ENCODE peak calls at places on chromosomes 1 and 21, in ten cellular contexts. One of them, this sample, is unnamed.

GRCh38 chr1:82177190-82177589 is 376.5 kb downstream of the ADGRL2 start:
- DNase-seq in NCI-H345: no peak
- DNase-seq in iris pigment epithelial cell: peak
- DNase-seq in SJSA1: no peak
- DNase-seq in stimulated activated CD4-positive, alpha-beta T cell treated with anti-CD3 and anti-CD28 coated beads, Interleukin-4, amount 100 ng/mL, for 24 hours: no peak
- DNase-seq in amniotic stem cell: no peak
- DNase-seq in psoas muscle: no peak
- DNase-seq in spleen: no peak
- DNase-seq in brain pericyte: no peak
- DNase-seq in Ammon's horn: no peak
- DNase-seq in this sample: no peak

GRCh38 chr1:150477320-150477719 is 9.9 kb upstream of the TARS2 start:
- DNase-seq in amniotic stem cell: no peak
- DNase-seq in stimulated activated CD4-positive, alpha-beta T cell treated with anti-CD3 and anti-CD28 coated beads, Interleukin-4, amount 100 ng/mL, for 24 hours: no peak
- DNase-seq in iris pigment epithelial cell: peak
- DNase-seq in Ammon's horn: no peak
- DNase-seq in spleen: no peak
- DNase-seq in psoas muscle: peak
- DNase-seq in brain pericyte: no peak
- DNase-seq in SJSA1: no peak
- DNase-seq in NCI-H345: no peak
- DNase-seq in this sample: no peak

GRCh38 chr1:84164567-84165021 is 20.5 kb downstream of the PRKACB start:
- DNase-seq in NCI-H345: no peak
- DNase-seq in stimulated activated CD4-positive, alpha-beta T cell treated with anti-CD3 and anti-CD28 coated beads, Interleukin-4, amount 100 ng/mL, for 24 hours: no peak
- DNase-seq in spleen: no peak
- DNase-seq in amniotic stem cell: no peak
- DNase-seq in Ammon's horn: peak
- DNase-seq in brain pericyte: no peak
- DNase-seq in SJSA1: no peak
- DNase-seq in psoas muscle: no peak
- DNase-seq in iris pigment epithelial cell: no peak
- DNase-seq in this sample: peak

GRCh38 chr1:50724626-50725286 is 235.3 kb downstream of the FAF1 start:
- DNase-seq in amniotic stem cell: no peak
- DNase-seq in iris pigment epithelial cell: peak
- DNase-seq in psoas muscle: no peak
- DNase-seq in NCI-H345: no peak
- DNase-seq in Ammon's horn: peak
- DNase-seq in brain pericyte: no peak
- DNase-seq in SJSA1: no peak
- DNase-seq in stimulated activated CD4-positive, alpha-beta T cell treated with anti-CD3 and anti-CD28 coated beads, Interleukin-4, amount 100 ng/mL, for 24 hours: no peak
- DNase-seq in spleen: no peak
- DNase-seq in this sample: no peak

GRCh38 chr1:32895325-32896215 is 5.6 kb downstream of the TMEM54 start:
- DNase-seq in stimulated activated CD4-positive, alpha-beta T cell treated with anti-CD3 and anti-CD28 coated beads, Interleukin-4, amount 100 ng/mL, for 24 hours: no peak
- DNase-seq in amniotic stem cell: no peak
- DNase-seq in psoas muscle: no peak
- DNase-seq in brain pericyte: no peak
- DNase-seq in NCI-H345: no peak
- DNase-seq in iris pigment epithelial cell: no peak
- DNase-seq in spleen: peak
- DNase-seq in Ammon's horn: no peak
- DNase-seq in SJSA1: no peak
- DNase-seq in this sample: no peak

GRCh38 chr1:215052656-215053055 is 29.9 kb upstream of the KCNK2 start:
- DNase-seq in brain pericyte: no peak
- DNase-seq in Ammon's horn: no peak
- DNase-seq in SJSA1: no peak
- DNase-seq in iris pigment epithelial cell: no peak
- DNase-seq in amniotic stem cell: no peak
- DNase-seq in NCI-H345: no peak
- DNase-seq in psoas muscle: no peak
- DNase-seq in stimulated activated CD4-positive, alpha-beta T cell treated with anti-CD3 and anti-CD28 coated beads, Interleukin-4, amount 100 ng/mL, for 24 hours: no peak
- DNase-seq in spleen: no peak
- DNase-seq in this sample: no peak

GRCh38 chr1:174786760-174787159 is 213.0 kb upstream of the CACYBP start:
- DNase-seq in spleen: no peak
- DNase-seq in SJSA1: no peak
- DNase-seq in brain pericyte: no peak
- DNase-seq in amniotic stem cell: no peak
- DNase-seq in Ammon's horn: no peak
- DNase-seq in NCI-H345: no peak
- DNase-seq in psoas muscle: no peak
- DNase-seq in iris pigment epithelial cell: no peak
- DNase-seq in stimulated activated CD4-positive, alpha-beta T cell treated with anti-CD3 and anti-CD28 coated beads, Interleukin-4, amount 100 ng/mL, for 24 hours: no peak
- DNase-seq in this sample: no peak

GRCh38 chr1:85201340-85202091 is 700 bp upstream of the SYDE2 start:
- DNase-seq in Ammon's horn: peak
- DNase-seq in psoas muscle: peak
- DNase-seq in SJSA1: peak
- DNase-seq in spleen: peak
- DNase-seq in amniotic stem cell: no peak
- DNase-seq in brain pericyte: no peak
- DNase-seq in stimulated activated CD4-positive, alpha-beta T cell treated with anti-CD3 and anti-CD28 coated beads, Interleukin-4, amount 100 ng/mL, for 24 hours: peak
- DNase-seq in iris pigment epithelial cell: peak
- DNase-seq in NCI-H345: peak
- DNase-seq in this sample: no peak

GRCh38 chr1:75345538-75346292 is 211.5 kb downstream of the LHX8 start:
- DNase-seq in brain pericyte: no peak
- DNase-seq in spleen: no peak
- DNase-seq in amniotic stem cell: peak
- DNase-seq in NCI-H345: no peak
- DNase-seq in stimulated activated CD4-positive, alpha-beta T cell treated with anti-CD3 and anti-CD28 coated beads, Interleukin-4, amount 100 ng/mL, for 24 hours: no peak
- DNase-seq in iris pigment epithelial cell: peak
- DNase-seq in SJSA1: no peak
- DNase-seq in psoas muscle: no peak
- DNase-seq in Ammon's horn: no peak
- DNase-seq in this sample: no peak

GRCh38 chr1:218351617-218352438 is 6.7 kb downstream of the TGFB2 start:
- DNase-seq in SJSA1: no peak
- DNase-seq in brain pericyte: no peak
- DNase-seq in NCI-H345: no peak
- DNase-seq in Ammon's horn: peak
- DNase-seq in spleen: peak
- DNase-seq in psoas muscle: peak
- DNase-seq in stimulated activated CD4-positive, alpha-beta T cell treated with anti-CD3 and anti-CD28 coated beads, Interleukin-4, amount 100 ng/mL, for 24 hours: peak
- DNase-seq in amniotic stem cell: no peak
- DNase-seq in iris pigment epithelial cell: peak
- DNase-seq in this sample: no peak

GRCh38 chr1:232726048-232726779 is 79.0 kb upstream of the MAP10 start:
- DNase-seq in brain pericyte: no peak
- DNase-seq in amniotic stem cell: peak
- DNase-seq in SJSA1: no peak
- DNase-seq in stimulated activated CD4-positive, alpha-beta T cell treated with anti-CD3 and anti-CD28 coated beads, Interleukin-4, amount 100 ng/mL, for 24 hours: no peak
- DNase-seq in spleen: no peak
- DNase-seq in NCI-H345: no peak
- DNase-seq in iris pigment epithelial cell: peak
- DNase-seq in Ammon's horn: no peak
- DNase-seq in psoas muscle: no peak
- DNase-seq in this sample: no peak

GRCh38 chr1:154594811-154595210 is 13.2 kb downstream of the ADAR start:
- DNase-seq in amniotic stem cell: no peak
- DNase-seq in psoas muscle: no peak
- DNase-seq in Ammon's horn: no peak
- DNase-seq in iris pigment epithelial cell: no peak
- DNase-seq in brain pericyte: no peak
- DNase-seq in NCI-H345: no peak
- DNase-seq in spleen: no peak
- DNase-seq in stimulated activated CD4-positive, alpha-beta T cell treated with anti-CD3 and anti-CD28 coated beads, Interleukin-4, amount 100 ng/mL, for 24 hours: no peak
- DNase-seq in SJSA1: no peak
- DNase-seq in this sample: no peak

GRCh38 chr1:111625263-111625662 is 5.7 kb downstream of the RAP1A start:
- DNase-seq in iris pigment epithelial cell: no peak
- DNase-seq in SJSA1: no peak
- DNase-seq in psoas muscle: no peak
- DNase-seq in NCI-H345: no peak
- DNase-seq in stimulated activated CD4-positive, alpha-beta T cell treated with anti-CD3 and anti-CD28 coated beads, Interleukin-4, amount 100 ng/mL, for 24 hours: no peak
- DNase-seq in brain pericyte: no peak
- DNase-seq in spleen: no peak
- DNase-seq in Ammon's horn: no peak
- DNase-seq in amniotic stem cell: no peak
- DNase-seq in this sample: no peak

GRCh38 chr1:27098447-27099153 is 56.3 kb downstream of the SLC9A1 start:
- DNase-seq in psoas muscle: no peak
- DNase-seq in spleen: no peak
- DNase-seq in NCI-H345: peak
- DNase-seq in SJSA1: no peak
- DNase-seq in iris pigment epithelial cell: no peak
- DNase-seq in stimulated activated CD4-positive, alpha-beta T cell treated with anti-CD3 and anti-CD28 coated beads, Interleukin-4, amount 100 ng/mL, for 24 hours: no peak
- DNase-seq in amniotic stem cell: no peak
- DNase-seq in Ammon's horn: no peak
- DNase-seq in brain pericyte: no peak
- DNase-seq in this sample: no peak

GRCh38 chr1:10380594-10381275 is 18.1 kb upstream of the PGD start:
- DNase-seq in iris pigment epithelial cell: peak
- DNase-seq in NCI-H345: no peak
- DNase-seq in brain pericyte: no peak
- DNase-seq in SJSA1: peak
- DNase-seq in spleen: no peak
- DNase-seq in amniotic stem cell: peak
- DNase-seq in psoas muscle: no peak
- DNase-seq in Ammon's horn: peak
- DNase-seq in stimulated activated CD4-positive, alpha-beta T cell treated with anti-CD3 and anti-CD28 coated beads, Interleukin-4, amount 100 ng/mL, for 24 hours: no peak
- DNase-seq in this sample: no peak

GRCh38 chr1:174626031-174627020 is 178.6 kb downstream of the GPR52 start:
- DNase-seq in NCI-H345: peak
- DNase-seq in brain pericyte: no peak
- DNase-seq in amniotic stem cell: no peak
- DNase-seq in Ammon's horn: no peak
- DNase-seq in iris pigment epithelial cell: peak
- DNase-seq in stimulated activated CD4-positive, alpha-beta T cell treated with anti-CD3 and anti-CD28 coated beads, Interleukin-4, amount 100 ng/mL, for 24 hours: no peak
- DNase-seq in SJSA1: no peak
- DNase-seq in psoas muscle: no peak
- DNase-seq in spleen: no peak
- DNase-seq in this sample: peak

GRCh38 chr1:200877839-200878551 is 5.2 kb downstream of the GPR25 start:
- DNase-seq in spleen: no peak
- DNase-seq in iris pigment epithelial cell: no peak
- DNase-seq in NCI-H345: no peak
- DNase-seq in psoas muscle: no peak
- DNase-seq in stimulated activated CD4-positive, alpha-beta T cell treated with anti-CD3 and anti-CD28 coated beads, Interleukin-4, amount 100 ng/mL, for 24 hours: peak
- DNase-seq in amniotic stem cell: no peak
- DNase-seq in brain pericyte: no peak
- DNase-seq in Ammon's horn: no peak
- DNase-seq in SJSA1: no peak
- DNase-seq in this sample: no peak

GRCh38 chr1:195584870-195585624 is 1023.2 kb downstream of the KCNT2 start:
- DNase-seq in spleen: peak
- DNase-seq in iris pigment epithelial cell: no peak
- DNase-seq in stimulated activated CD4-positive, alpha-beta T cell treated with anti-CD3 and anti-CD28 coated beads, Interleukin-4, amount 100 ng/mL, for 24 hours: no peak
- DNase-seq in NCI-H345: no peak
- DNase-seq in brain pericyte: no peak
- DNase-seq in psoas muscle: no peak
- DNase-seq in Ammon's horn: no peak
- DNase-seq in amniotic stem cell: no peak
- DNase-seq in SJSA1: no peak
- DNase-seq in this sample: no peak

GRCh38 chr1:93346472-93346991 is 825 bp downstream of the DR1 start:
- DNase-seq in brain pericyte: no peak
- DNase-seq in NCI-H345: peak
- DNase-seq in spleen: no peak
- DNase-seq in amniotic stem cell: no peak
- DNase-seq in SJSA1: peak
- DNase-seq in Ammon's horn: peak
- DNase-seq in psoas muscle: no peak
- DNase-seq in iris pigment epithelial cell: peak
- DNase-seq in stimulated activated CD4-positive, alpha-beta T cell treated with anti-CD3 and anti-CD28 coated beads, Interleukin-4, amount 100 ng/mL, for 24 hours: peak
- DNase-seq in this sample: peak

GRCh38 chr1:43270421-43271095 is 775 bp downstream of the TMEM125 start:
- DNase-seq in Ammon's horn: no peak
- DNase-seq in SJSA1: no peak
- DNase-seq in amniotic stem cell: no peak
- DNase-seq in stimulated activated CD4-positive, alpha-beta T cell treated with anti-CD3 and anti-CD28 coated beads, Interleukin-4, amount 100 ng/mL, for 24 hours: no peak
- DNase-seq in iris pigment epithelial cell: peak
- DNase-seq in NCI-H345: peak
- DNase-seq in brain pericyte: no peak
- DNase-seq in psoas muscle: no peak
- DNase-seq in spleen: peak
- DNase-seq in this sample: no peak

GRCh38 chr1:109668123-109668800 is 405 bp downstream of the GSTM2 start:
- DNase-seq in iris pigment epithelial cell: no peak
- DNase-seq in stimulated activated CD4-positive, alpha-beta T cell treated with anti-CD3 and anti-CD28 coated beads, Interleukin-4, amount 100 ng/mL, for 24 hours: no peak
- DNase-seq in SJSA1: no peak
- DNase-seq in amniotic stem cell: no peak
- DNase-seq in spleen: no peak
- DNase-seq in NCI-H345: no peak
- DNase-seq in Ammon's horn: peak
- DNase-seq in brain pericyte: no peak
- DNase-seq in psoas muscle: peak
- DNase-seq in this sample: no peak

GRCh38 chr1:157155658-157156057 is 17.5 kb upstream of the ETV3 start:
- DNase-seq in SJSA1: no peak
- DNase-seq in psoas muscle: no peak
- DNase-seq in iris pigment epithelial cell: no peak
- DNase-seq in stimulated activated CD4-positive, alpha-beta T cell treated with anti-CD3 and anti-CD28 coated beads, Interleukin-4, amount 100 ng/mL, for 24 hours: no peak
- DNase-seq in Ammon's horn: no peak
- DNase-seq in amniotic stem cell: no peak
- DNase-seq in brain pericyte: no peak
- DNase-seq in spleen: no peak
- DNase-seq in NCI-H345: peak
- DNase-seq in this sample: no peak

GRCh38 chr1:21335750-21336168 is 45.5 kb upstream of the ECE1 start:
- DNase-seq in brain pericyte: no peak
- DNase-seq in NCI-H345: peak
- DNase-seq in psoas muscle: no peak
- DNase-seq in spleen: peak
- DNase-seq in stimulated activated CD4-positive, alpha-beta T cell treated with anti-CD3 and anti-CD28 coated beads, Interleukin-4, amount 100 ng/mL, for 24 hours: no peak
- DNase-seq in Ammon's horn: no peak
- DNase-seq in SJSA1: no peak
- DNase-seq in iris pigment epithelial cell: no peak
- DNase-seq in amniotic stem cell: no peak
- DNase-seq in this sample: no peak

GRCh38 chr1:23854568-23854967 is 13.5 kb downstream of the FUCA1 start:
- DNase-seq in brain pericyte: no peak
- DNase-seq in SJSA1: no peak
- DNase-seq in stimulated activated CD4-positive, alpha-beta T cell treated with anti-CD3 and anti-CD28 coated beads, Interleukin-4, amount 100 ng/mL, for 24 hours: no peak
- DNase-seq in spleen: no peak
- DNase-seq in amniotic stem cell: no peak
- DNase-seq in NCI-H345: no peak
- DNase-seq in Ammon's horn: no peak
- DNase-seq in iris pigment epithelial cell: no peak
- DNase-seq in psoas muscle: no peak
- DNase-seq in this sample: no peak

GRCh38 chr21:36239585-36239984 is 80.4 kb upstream of the MORC3 start:
- DNase-seq in stimulated activated CD4-positive, alpha-beta T cell treated with anti-CD3 and anti-CD28 coated beads, Interleukin-4, amount 100 ng/mL, for 24 hours: no peak
- DNase-seq in iris pigment epithelial cell: no peak
- DNase-seq in psoas muscle: no peak
- DNase-seq in amniotic stem cell: no peak
- DNase-seq in brain pericyte: no peak
- DNase-seq in NCI-H345: no peak
- DNase-seq in SJSA1: no peak
- DNase-seq in spleen: peak
- DNase-seq in Ammon's horn: no peak
- DNase-seq in this sample: no peak

GRCh38 chr1:104991702-104992101 is 1242.0 kb downstream of the AMY1C start:
- DNase-seq in spleen: no peak
- DNase-seq in Ammon's horn: no peak
- DNase-seq in NCI-H345: peak
- DNase-seq in iris pigment epithelial cell: no peak
- DNase-seq in amniotic stem cell: no peak
- DNase-seq in SJSA1: no peak
- DNase-seq in stimulated activated CD4-positive, alpha-beta T cell treated with anti-CD3 and anti-CD28 coated beads, Interleukin-4, amount 100 ng/mL, for 24 hours: no peak
- DNase-seq in psoas muscle: no peak
- DNase-seq in brain pericyte: no peak
- DNase-seq in this sample: no peak